ENCODE peak calls at places on chromosome 9, in five cellular contexts. One of them, this sample, is unnamed.

GRCh38 chr9:132231019-132231701 is 69.3 kb downstream of the NTNG2 start:
- DNase-seq in endodermal cell: no peak
- DNase-seq in neural progenitor cell: no peak
- DNase-seq in brain microvascular endothelial cell: no peak
- DNase-seq in skeletal muscle cell: no peak
- DNase-seq in this sample: no peak

GRCh38 chr9:111161015-111161415 is 122.7 kb upstream of the LPAR1 start:
- DNase-seq in endodermal cell: no peak
- DNase-seq in neural progenitor cell: no peak
- DNase-seq in brain microvascular endothelial cell: peak; percentile 69
- DNase-seq in skeletal muscle cell: peak; percentile 69
- DNase-seq in this sample: no peak

GRCh38 chr9:113462781-113463286 is 693 bp upstream of the RGS3 start:
- DNase-seq in endodermal cell: no peak
- DNase-seq in neural progenitor cell: peak; percentile 15
- DNase-seq in brain microvascular endothelial cell: no peak
- DNase-seq in skeletal muscle cell: no peak
- DNase-seq in this sample: no peak

GRCh38 chr9:112505083-112505482 is 18.5 kb downstream of the KIAA1958 start:
- DNase-seq in endodermal cell: no peak
- DNase-seq in neural progenitor cell: no peak
- DNase-seq in brain microvascular endothelial cell: no peak
- DNase-seq in skeletal muscle cell: no peak
- DNase-seq in this sample: no peak

GRCh38 chr9:133742849-133743444 is 4.8 kb upstream of the SARDH start:
- DNase-seq in endodermal cell: peak; percentile 98
- DNase-seq in neural progenitor cell: peak; percentile 88
- DNase-seq in brain microvascular endothelial cell: peak; percentile 54
- DNase-seq in skeletal muscle cell: no peak
- DNase-seq in this sample: no peak

GRCh38 chr9:33164138-33164809 is 2.9 kb downstream of the B4GALT1 start:
- DNase-seq in endodermal cell: no peak
- DNase-seq in neural progenitor cell: no peak
- DNase-seq in brain microvascular endothelial cell: no peak
- DNase-seq in skeletal muscle cell: no peak
- DNase-seq in this sample: no peak

GRCh38 chr9:128420651-128421473 is at the start of gene CERCAM:
- DNase-seq in endodermal cell: peak; percentile 83
- DNase-seq in neural progenitor cell: peak; percentile 81
- DNase-seq in brain microvascular endothelial cell: peak; percentile 19
- DNase-seq in skeletal muscle cell: no peak
- DNase-seq in this sample: no peak

GRCh38 chr9:78676009-78676408 is 379.1 kb downstream of the PSAT1 start:
- DNase-seq in endodermal cell: no peak
- DNase-seq in neural progenitor cell: no peak
- DNase-seq in brain microvascular endothelial cell: no peak
- DNase-seq in skeletal muscle cell: no peak
- DNase-seq in this sample: no peak

GRCh38 chr9:14080940-14081621 is 232.9 kb downstream of the NFIB start:
- DNase-seq in endodermal cell: no peak
- DNase-seq in neural progenitor cell: peak; percentile 39
- DNase-seq in brain microvascular endothelial cell: peak; percentile 56
- DNase-seq in skeletal muscle cell: peak; percentile 59
- DNase-seq in this sample: no peak

GRCh38 chr9:113387560-113388230 is 10.9 kb upstream of the HDHD3 start:
- DNase-seq in endodermal cell: no peak
- DNase-seq in neural progenitor cell: no peak
- DNase-seq in brain microvascular endothelial cell: no peak
- DNase-seq in skeletal muscle cell: no peak
- DNase-seq in this sample: no peak

GRCh38 chr9:6557883-6558282 is 87.6 kb downstream of the GLDC start:
- DNase-seq in endodermal cell: no peak
- DNase-seq in neural progenitor cell: peak; percentile 15
- DNase-seq in brain microvascular endothelial cell: no peak
- DNase-seq in skeletal muscle cell: no peak
- DNase-seq in this sample: no peak

GRCh38 chr9:115254781-115255180 is 136.8 kb upstream of the TNC start:
- DNase-seq in endodermal cell: no peak
- DNase-seq in neural progenitor cell: no peak
- DNase-seq in brain microvascular endothelial cell: no peak
- DNase-seq in skeletal muscle cell: peak; percentile 69
- DNase-seq in this sample: no peak

GRCh38 chr9:79000218-79001002 is 571.4 kb upstream of the TLE4 start:
- DNase-seq in endodermal cell: no peak
- DNase-seq in neural progenitor cell: no peak
- DNase-seq in brain microvascular endothelial cell: no peak
- DNase-seq in skeletal muscle cell: no peak
- DNase-seq in this sample: no peak

GRCh38 chr9:95268681-95269080 is 48.8 kb downstream of the FANCC start:
- DNase-seq in endodermal cell: peak; percentile 53
- DNase-seq in neural progenitor cell: peak; percentile 28
- DNase-seq in brain microvascular endothelial cell: peak; percentile 22
- DNase-seq in skeletal muscle cell: peak; percentile 9
- DNase-seq in this sample: no peak

GRCh38 chr9:128218518-128219389 is 15.6 kb downstream of the DNM1 start:
- DNase-seq in endodermal cell: peak; percentile 100
- DNase-seq in neural progenitor cell: peak; percentile 96
- DNase-seq in brain microvascular endothelial cell: peak; percentile 81
- DNase-seq in skeletal muscle cell: no peak
- DNase-seq in this sample: no peak

GRCh38 chr9:123350590-123351310 is 5.2 kb upstream of the CRB2 start:
- DNase-seq in endodermal cell: no peak
- DNase-seq in neural progenitor cell: no peak
- DNase-seq in brain microvascular endothelial cell: no peak
- DNase-seq in skeletal muscle cell: no peak
- DNase-seq in this sample: no peak

DNA sequence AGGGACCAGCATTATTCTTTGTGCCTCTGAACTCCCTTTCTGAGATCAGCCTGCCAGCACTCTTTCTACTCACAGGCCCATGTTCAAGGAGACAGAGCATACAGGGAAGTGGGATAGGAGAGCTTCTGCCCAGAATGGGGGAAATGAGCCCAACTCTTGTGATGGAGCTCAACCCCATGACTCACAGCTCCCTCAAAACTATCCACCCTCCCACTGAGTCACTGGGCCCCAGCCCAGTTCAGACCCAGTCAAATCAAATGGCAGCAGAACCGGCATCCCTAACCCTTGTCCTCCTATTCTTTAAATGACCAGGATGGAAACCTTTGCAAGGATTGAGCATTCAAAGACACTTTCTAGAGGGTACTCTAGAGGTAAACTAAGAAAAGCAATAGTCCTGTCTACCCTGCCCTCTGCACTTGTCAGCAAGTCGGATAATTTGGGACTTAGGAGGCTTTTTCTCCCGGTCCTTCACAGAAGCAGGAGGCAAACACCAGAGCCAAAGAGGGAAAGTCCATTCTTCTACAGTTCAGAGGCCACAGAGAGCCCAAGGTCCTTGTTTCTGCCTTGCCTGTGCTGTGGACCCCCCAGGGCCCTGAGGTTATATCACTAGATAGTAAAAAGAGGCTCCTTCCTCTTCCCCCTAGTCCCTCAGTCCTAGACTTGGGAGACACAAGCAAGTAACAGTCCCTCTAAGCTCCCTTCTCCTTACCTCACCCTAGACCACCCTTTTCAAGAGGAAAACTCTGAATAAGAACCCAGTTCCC is 3.2 kb downstream of the ATOSB start:
- DNase-seq in endodermal cell: no peak
- DNase-seq in neural progenitor cell: no peak
- DNase-seq in brain microvascular endothelial cell: peak; percentile 32
- DNase-seq in skeletal muscle cell: no peak
- DNase-seq in this sample: no peak
- H3K4me3 ChIP-seq in endodermal cell: peak overlapping the region; percentile 74
- H3K4me3 ChIP-seq in neural progenitor cell: peak overlapping the region; percentile 71
- H3K4me3 ChIP-seq in brain microvascular endothelial cell: peak overlapping the region; percentile 18
- H3K4me3 ChIP-seq in skeletal muscle cell: peak overlapping the region; percentile 33
- H3K4me3 ChIP-seq in this sample: peak overlapping the region; percentile 39

GRCh38 chr9:87336914-87337333 is 160.7 kb upstream of the DAPK1 start:
- DNase-seq in endodermal cell: no peak
- DNase-seq in neural progenitor cell: peak; percentile 89
- DNase-seq in brain microvascular endothelial cell: peak; percentile 42
- DNase-seq in skeletal muscle cell: peak; percentile 54
- DNase-seq in this sample: no peak

GRCh38 chr9:87338075-87338989 is 159.3 kb upstream of the DAPK1 start:
- DNase-seq in endodermal cell: peak; percentile 63
- DNase-seq in neural progenitor cell: peak; percentile 17
- DNase-seq in brain microvascular endothelial cell: no peak
- DNase-seq in skeletal muscle cell: no peak
- DNase-seq in this sample: no peak

GRCh38 chr9:87336407-87336806 is 161.3 kb upstream of the DAPK1 start:
- DNase-seq in endodermal cell: peak; percentile 63
- DNase-seq in neural progenitor cell: no peak
- DNase-seq in brain microvascular endothelial cell: no peak
- DNase-seq in skeletal muscle cell: no peak
- DNase-seq in this sample: no peak

GRCh38 chr9:87340391-87340790 is 157.3 kb upstream of the DAPK1 start:
- DNase-seq in endodermal cell: no peak
- DNase-seq in neural progenitor cell: no peak
- DNase-seq in brain microvascular endothelial cell: no peak
- DNase-seq in skeletal muscle cell: no peak
- DNase-seq in this sample: no peak

GRCh38 chr9:87337335-87338074 is 160.2 kb upstream of the DAPK1 start:
- DNase-seq in endodermal cell: peak; percentile 77
- DNase-seq in neural progenitor cell: peak; percentile 47
- DNase-seq in brain microvascular endothelial cell: peak; percentile 11
- DNase-seq in skeletal muscle cell: no peak
- DNase-seq in this sample: no peak
- H3K4me3 ChIP-seq in endodermal cell: peak overlapping the region; percentile 85
- H3K4me3 ChIP-seq in neural progenitor cell: peak overlapping the region; percentile 67
- H3K4me3 ChIP-seq in brain microvascular endothelial cell: peak overlapping the region; percentile 35
- H3K4me3 ChIP-seq in skeletal muscle cell: peak overlapping the region; percentile 20
- H3K4me3 ChIP-seq in this sample: peak overlapping the region; percentile 16

GRCh38 chr9:92669527-92669889 is 423 bp downstream of the IPPK start:
- DNase-seq in endodermal cell: peak; percentile 75
- DNase-seq in neural progenitor cell: peak; percentile 55
- DNase-seq in brain microvascular endothelial cell: no peak
- DNase-seq in skeletal muscle cell: no peak
- DNase-seq in this sample: no peak

GRCh38 chr9:92666912-92667532 is 2.9 kb downstream of the IPPK start:
- DNase-seq in endodermal cell: peak; percentile 21
- DNase-seq in neural progenitor cell: no peak
- DNase-seq in brain microvascular endothelial cell: no peak
- DNase-seq in skeletal muscle cell: no peak
- DNase-seq in this sample: no peak

GRCh38 chr9:92669890-92670708 is at the start of gene IPPK:
- DNase-seq in endodermal cell: peak; percentile 99
- DNase-seq in neural progenitor cell: peak; percentile 100
- DNase-seq in brain microvascular endothelial cell: peak; percentile 98
- DNase-seq in skeletal muscle cell: peak; percentile 95
- DNase-seq in this sample: peak; percentile 93

GRCh38 chr9:92668746-92669526 is 995 bp downstream of the IPPK start:
- DNase-seq in endodermal cell: peak; percentile 63
- DNase-seq in neural progenitor cell: peak; percentile 33
- DNase-seq in brain microvascular endothelial cell: peak; percentile 73
- DNase-seq in skeletal muscle cell: peak; percentile 26
- DNase-seq in this sample: no peak

DNA sequence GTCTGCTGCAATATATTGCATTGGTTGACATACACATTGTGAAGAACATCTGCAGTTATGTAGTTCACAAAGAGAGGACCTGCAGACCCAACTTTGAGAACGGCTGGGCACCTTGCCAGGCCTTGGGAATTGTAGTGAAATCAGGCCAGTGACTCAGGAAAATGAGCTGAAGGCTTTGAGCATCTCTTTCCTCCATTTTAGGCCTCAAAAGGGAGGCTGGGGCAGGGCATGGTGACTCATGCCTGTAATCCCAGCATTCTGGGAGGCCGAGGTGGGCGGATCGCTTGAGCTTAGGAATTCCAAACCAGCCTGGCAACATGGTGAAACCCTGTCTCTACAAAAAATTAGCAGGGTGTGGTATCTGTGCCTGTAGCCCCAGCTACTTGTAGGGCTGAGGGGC is 1.4 kb upstream of the IPPK start:
- DNase-seq in endodermal cell: peak; percentile 68
- DNase-seq in neural progenitor cell: no peak
- DNase-seq in brain microvascular endothelial cell: peak; percentile 81
- DNase-seq in skeletal muscle cell: peak; percentile 49
- DNase-seq in this sample: no peak
- H3K4me3 ChIP-seq in endodermal cell: peak overlapping the region; percentile 98
- H3K4me3 ChIP-seq in neural progenitor cell: peak overlapping the region; percentile 83
- H3K4me3 ChIP-seq in brain microvascular endothelial cell: peak overlapping the region; percentile 91
- H3K4me3 ChIP-seq in skeletal muscle cell: no peak overlapping the region
- H3K4me3 ChIP-seq in this sample: peak overlapping the region; percentile 87

DNA sequence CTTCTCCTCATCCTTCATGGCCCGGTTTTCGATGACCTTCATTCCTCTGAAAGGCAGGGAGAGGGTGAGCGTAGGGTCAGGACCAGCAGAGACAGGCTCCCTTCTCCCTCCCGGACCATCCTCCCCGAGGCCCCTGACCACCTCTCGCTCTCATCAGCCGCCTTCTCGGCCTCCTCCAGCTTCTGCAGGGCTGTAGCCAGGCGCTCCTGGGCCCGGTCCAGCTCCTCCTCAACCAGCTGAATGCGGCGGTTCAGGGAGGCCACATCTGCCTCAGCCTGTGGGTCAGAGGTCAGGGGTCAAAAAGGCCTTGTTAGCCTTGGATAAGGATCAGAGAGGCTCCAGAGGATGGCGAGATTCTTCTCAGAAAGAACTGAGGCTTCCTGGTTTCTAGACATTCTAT is 4.2 kb downstream of the TPM2 start:
- DNase-seq in endodermal cell: no peak
- DNase-seq in neural progenitor cell: no peak
- DNase-seq in brain microvascular endothelial cell: no peak
- DNase-seq in skeletal muscle cell: no peak
- DNase-seq in this sample: no peak
- H3K4me3 ChIP-seq in endodermal cell: no peak overlapping the region
- H3K4me3 ChIP-seq in neural progenitor cell: no peak overlapping the region
- H3K4me3 ChIP-seq in brain microvascular endothelial cell: no peak overlapping the region
- H3K4me3 ChIP-seq in skeletal muscle cell: no peak overlapping the region
- H3K4me3 ChIP-seq in this sample: no peak overlapping the region

GRCh38 chr9:17906204-17906840 is 327.5 kb downstream of the SH3GL2 start:
- DNase-seq in endodermal cell: peak; percentile 85
- DNase-seq in neural progenitor cell: peak; percentile 77
- DNase-seq in brain microvascular endothelial cell: no peak
- DNase-seq in skeletal muscle cell: no peak
- DNase-seq in this sample: no peak
- H3K4me3 ChIP-seq in endodermal cell: peak overlapping the region; percentile 79
- H3K4me3 ChIP-seq in neural progenitor cell: peak overlapping the region; percentile 72
- H3K4me3 ChIP-seq in brain microvascular endothelial cell: no peak overlapping the region
- H3K4me3 ChIP-seq in skeletal muscle cell: peak overlapping the region; percentile 13
- H3K4me3 ChIP-seq in this sample: no peak overlapping the region

GRCh38 chr9:93267681-93268505 is 84.0 kb downstream of the WNK2 start:
- DNase-seq in endodermal cell: no peak
- DNase-seq in neural progenitor cell: no peak
- DNase-seq in brain microvascular endothelial cell: no peak
- DNase-seq in skeletal muscle cell: no peak
- DNase-seq in this sample: no peak
- H3K4me3 ChIP-seq in endodermal cell: no peak overlapping the region
- H3K4me3 ChIP-seq in neural progenitor cell: no peak overlapping the region
- H3K4me3 ChIP-seq in brain microvascular endothelial cell: no peak overlapping the region
- H3K4me3 ChIP-seq in skeletal muscle cell: no peak overlapping the region
- H3K4me3 ChIP-seq in this sample: no peak overlapping the region

GRCh38 chr9:4904322-4905134 is 80.5 kb upstream of the JAK2 start:
- DNase-seq in endodermal cell: no peak
- DNase-seq in neural progenitor cell: no peak
- DNase-seq in brain microvascular endothelial cell: no peak
- DNase-seq in skeletal muscle cell: peak; percentile 64
- DNase-seq in this sample: peak; percentile 35
- H3K4me3 ChIP-seq in endodermal cell: no peak overlapping the region
- H3K4me3 ChIP-seq in neural progenitor cell: no peak overlapping the region
- H3K4me3 ChIP-seq in brain microvascular endothelial cell: no peak overlapping the region
- H3K4me3 ChIP-seq in skeletal muscle cell: no peak overlapping the region
- H3K4me3 ChIP-seq in this sample: no peak overlapping the region

This sample was measured in BJ.